ENCODE peak calls at places on chromosomes 12 and 14, in nine cellular contexts. N is heart left ventricle, B is tibial nerve, Q is body of pancreas, Z is right lobe of liver, F is stomach, D is HCT116, P is A549, O is transverse colon. V is an unnamed sample. For H3K4me1, the result is how much of the 10 kb centered on the place peaks cover.

GRCh38 chr12:109702126-109702841 is 11.3 kb upstream of the FAM222A start:
- DNase-seq in F (no peak), Z (no peak), O (no peak), B (no peak), P (no peak), D (no peak), N (no peak), Q (no peak), V (no peak)

GRCh38 chr12:72296389-72296788 is 24.2 kb downstream of the TRHDE start:
- DNase-seq in Z (no peak), Q (no peak), B (no peak), O (no peak), F (no peak), P (peak), N (no peak), D (peak), V (no peak)

GRCh38 chr14:104264495-104265265 is 126.3 kb downstream of the KIF26A start:
- DNase-seq in O (no peak), Q (peak), Z (peak), P (no peak), N (no peak), B (no peak), F (peak), D (no peak), V (no peak)

GRCh38 chr14:104107611-104108569 is 22.4 kb downstream of the ASPG start:
- DNase-seq in B (no peak), N (peak), Q (peak), F (peak), O (peak), D (no peak), Z (peak), P (no peak), V (peak)

GRCh38 chr14:56189306-56189705 is 71.1 kb downstream of the PELI2 start:
- DNase-seq in F (no peak), Z (no peak), N (no peak), O (no peak), D (no peak), Q (peak), B (no peak), P (peak), V (no peak)

GRCh38 chr14:50270932-50271331 is 39.6 kb upstream of the SOS2 start:
- DNase-seq in D (no peak), N (no peak), F (no peak), Q (no peak), O (no peak), B (no peak), P (no peak), Z (no peak), V (no peak)

GRCh38 chr12:57965766-57966165 is 24.4 kb downstream of the ATP23 start:
- DNase-seq in D (no peak), N (no peak), O (no peak), P (peak), B (no peak), F (no peak), Q (no peak), Z (no peak), V (no peak)

GRCh38 chr14:94312481-94313246 is 10.5 kb downstream of the SERPINA6 start:
- DNase-seq in F (no peak), P (no peak), Z (no peak), O (no peak), B (no peak), N (no peak), Q (no peak), D (no peak), V (no peak)

GRCh38 chr12:43285248-43285647 is 266.8 kb downstream of the ADAMTS20 start:
- DNase-seq in Q (no peak), B (no peak), Z (no peak), O (no peak), P (no peak), D (no peak), N (no peak), F (no peak), V (no peak)

GRCh38 chr12:51009038-51009437 is 17.1 kb downstream of the SLC11A2 start:
- DNase-seq in D (no peak), O (peak), P (no peak), Z (peak), Q (no peak), B (peak), F (peak), N (peak), V (peak)

GRCh38 chr12:121333747-121334146 is 18.5 kb downstream of the ANAPC5 start:
- DNase-seq in B (no peak), O (no peak), Q (no peak), N (no peak), P (no peak), F (no peak), D (no peak), Z (no peak), V (no peak)

GRCh38 chr12:19183121-19183838 is 53.7 kb downstream of the PLEKHA5 start:
- DNase-seq in Q (no peak), Z (no peak), F (no peak), P (peak), B (no peak), N (no peak), O (no peak), D (no peak), V (no peak)

GRCh38 chr12:109464642-109465351 is 12.3 kb downstream of the KCTD10 start:
- DNase-seq in Q (no peak), F (no peak), P (no peak), D (no peak), Z (no peak), O (no peak), B (no peak), N (no peak), V (no peak)

GRCh38 chr12:9049520-9050133 is 60.3 kb downstream of the KLRG1 start:
- DNase-seq in O (no peak), P (peak), F (no peak), Z (no peak), Q (no peak), D (peak), B (no peak), N (no peak), V (no peak)

GRCh38 chr12:53062977-53063707 is 13.3 kb downstream of the TNS2 start:
- DNase-seq in B (peak), N (no peak), F (no peak), Q (no peak), O (no peak), D (no peak), P (no peak), Z (no peak), V (no peak)

GRCh38 chr14:59890676-59891075 is 20.1 kb upstream of the RTN1 start:
- DNase-seq in O (no peak), N (no peak), F (no peak), D (no peak), Z (no peak), P (no peak), B (no peak), Q (no peak), V (peak)

GRCh38 chr14:52033131-52033642 is 35.7 kb downstream of the NID2 start:
- DNase-seq in B (no peak), P (no peak), D (no peak), O (no peak), Z (no peak), N (no peak), Q (peak), F (no peak), V (no peak)

GRCh38 chr12:131449027-131449426 is 261.9 kb upstream of the SFSWAP start:
- DNase-seq in P (no peak), N (no peak), B (no peak), Q (no peak), F (no peak), O (no peak), Z (no peak), D (no peak), V (no peak)

GRCh38 chr14:23538785-23539184 is 12.8 kb downstream of the ZFHX2 start:
- DNase-seq in Q (no peak), Z (no peak), N (no peak), B (no peak), P (no peak), O (no peak), F (no peak), D (no peak), V (no peak)

GRCh38 chr12:109131522-109132050 is 15.2 kb downstream of the ACACB start:
- DNase-seq in B (no peak), O (peak), F (no peak), Q (peak), D (no peak), P (no peak), Z (peak), N (peak), V (peak)

GRCh38 chr14:93375673-93376156 is 28.7 kb downstream of the COX8C start:
- DNase-seq in Z (no peak), Q (no peak), P (no peak), F (no peak), N (no peak), B (no peak), D (no peak), O (peak), V (no peak)

GRCh38 chr14:51525705-51526104 is 126.0 kb upstream of the FRMD6 start:
- DNase-seq in N (no peak), O (no peak), P (no peak), F (no peak), B (no peak), Q (no peak), Z (no peak), D (no peak), V (no peak)

GRCh38 chr12:115661103-115661502 is 616.4 kb downstream of the MED13L start:
- DNase-seq in N (no peak), B (no peak), Z (no peak), P (no peak), D (no peak), O (no peak), F (peak), Q (no peak), V (peak)

GRCh38 chr14:74706101-74706500 is 6.8 kb downstream of the AREL1 start:
- DNase-seq in B (no peak), O (no peak), Z (no peak), D (no peak), F (no peak), Q (no peak), N (no peak), P (no peak), V (peak)

GRCh38 chr14:76919811-76920571 is 93.8 kb downstream of the LRRC74A start:
- DNase-seq in O (peak), Q (peak), N (peak), D (no peak), F (peak), B (no peak), Z (peak), P (peak), V (peak)

GRCh38 chr12:109542876-109543275 is 30.4 kb downstream of the MMAB start:
- DNase-seq in N (no peak), O (no peak), F (no peak), D (no peak), Z (no peak), Q (no peak), P (no peak), B (no peak), V (no peak)

GRCh38 chr12:82797480-82797879 is 110.8 kb downstream of the TMTC2 start:
- DNase-seq in O (no peak), B (no peak), Q (no peak), N (no peak), F (no peak), P (no peak), D (no peak), Z (no peak), V (no peak)

GRCh38 chr12:54371328-54372112 is 7.2 kb upstream of the GPR84 start:
- DNase-seq in N (peak), Q (peak), P (no peak), Z (no peak), D (no peak), B (peak), F (no peak), O (no peak), V (peak)

GRCh38 chr12:129304532-129304931 is 451.3 kb downstream of the GLT1D1 start:
- DNase-seq in N (no peak), O (no peak), D (no peak), B (no peak), P (no peak), Q (no peak), F (no peak), Z (no peak), V (peak)

GRCh38 chr14:61260939-61261776 is 20.0 kb downstream of the TMEM30B start:
- DNase-seq in O (no peak), D (peak), Z (peak), P (peak), Q (peak), B (no peak), N (no peak), F (no peak), V (no peak)

GRCh38 chr12:124174406-124174805 is 120.5 kb upstream of the RFLNA start:
- DNase-seq in P (no peak), D (no peak), Z (no peak), B (peak), Q (no peak), N (no peak), O (no peak), F (no peak), V (no peak)

GRCh38 chr12:93502802-93503623 is 35.7 kb downstream of the MRPL42 start:
- DNase-seq in D (peak), O (peak), Q (peak), F (peak), Z (no peak), P (peak), B (no peak), N (no peak), V (peak)

GRCh38 chr14:33457617-33458016 is 493.3 kb downstream of the EGLN3 start:
- DNase-seq in F (no peak), P (no peak), O (no peak), N (no peak), B (no peak), Z (no peak), Q (no peak), D (no peak), V (no peak)

GRCh38 chr12:105083041-105083440 is 1.2 kb downstream of the ALDH1L2 start:
- DNase-seq in Z (no peak), D (no peak), Q (peak), P (no peak), N (no peak), F (no peak), O (no peak), B (no peak), V (no peak)

GRCh38 chr12:1501001-1501400 is 93.4 kb downstream of the FBXL14 start:
- DNase-seq in Z (no peak), Q (no peak), P (no peak), F (no peak), O (no peak), D (no peak), N (no peak), B (no peak), V (no peak)

GRCh38 chr12:1503281-1503711 is 91.1 kb downstream of the FBXL14 start:
- DNase-seq in Q (no peak), P (no peak), B (no peak), O (no peak), F (no peak), D (no peak), Z (no peak), N (no peak), V (no peak)

GRCh38 chr12:1501695-1502440 is 92.5 kb downstream of the FBXL14 start:
- DNase-seq in Q (no peak), N (no peak), O (no peak), F (no peak), B (no peak), Z (no peak), P (no peak), D (no peak), V (no peak)

GRCh38 chr12:1502856-1503255 is 91.5 kb downstream of the FBXL14 start:
- DNase-seq in O (no peak), B (no peak), P (no peak), D (no peak), N (no peak), Q (no peak), F (no peak), Z (no peak), V (peak)

GRCh38 chr12:1502441-1502785 is 92.0 kb downstream of the FBXL14 start:
- DNase-seq in B (no peak), Z (no peak), D (no peak), O (no peak), P (no peak), F (no peak), Q (no peak), N (no peak), V (no peak)
- H3K4me1 ChIP-seq in B (under half), Z (under half), D (under half), O (under half), P (under half), F (under half), Q (under half), N (under half), V (under half)

DNA sequence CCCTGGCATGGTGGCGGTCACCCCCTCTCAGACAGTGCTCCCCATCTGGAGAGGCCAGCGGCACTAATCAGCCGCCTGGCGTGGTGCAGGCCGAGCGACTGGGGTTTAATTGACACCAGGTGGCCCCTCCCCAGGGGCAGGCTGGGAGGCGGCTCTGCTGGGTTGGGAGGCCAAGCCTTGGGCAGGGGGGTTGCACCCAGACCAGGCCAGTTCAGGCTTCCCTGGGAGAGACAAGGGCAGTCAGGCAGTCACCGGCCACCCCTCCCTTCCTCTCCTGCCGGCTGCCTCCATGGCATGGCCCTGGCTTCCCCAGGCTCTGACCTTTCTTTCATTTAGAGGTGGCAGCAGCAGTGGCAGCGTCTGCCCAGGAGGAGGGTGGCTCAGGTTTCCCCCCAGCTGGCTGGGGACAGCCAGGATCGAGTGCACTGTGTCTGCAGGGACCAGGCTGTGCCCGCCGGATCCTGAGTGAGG is 78.1 kb upstream of the NOS1 start:
- DNase-seq in O (no peak), P (no peak), Q (no peak), B (no peak), N (peak), F (no peak), D (no peak), Z (no peak), V (peak)
- TF ChIP-seq POLR2A in O (no peak), P (no peak), Q (no peak), B (no peak), N (no peak), F (no peak), D (no peak), Z (no peak), V (no peak)

GRCh38 chr12:21248679-21249078 is 86.0 kb downstream of the SLCO1A2 start:
- DNase-seq in F (no peak), P (peak), D (no peak), O (no peak), N (no peak), Q (no peak), Z (no peak), B (no peak), V (no peak)
- TF ChIP-seq CTCF in F (no peak), P (peak), D (peak), O (no peak), N (no peak), Q (no peak), Z (no peak), B (no peak), V (peak)

DNA sequence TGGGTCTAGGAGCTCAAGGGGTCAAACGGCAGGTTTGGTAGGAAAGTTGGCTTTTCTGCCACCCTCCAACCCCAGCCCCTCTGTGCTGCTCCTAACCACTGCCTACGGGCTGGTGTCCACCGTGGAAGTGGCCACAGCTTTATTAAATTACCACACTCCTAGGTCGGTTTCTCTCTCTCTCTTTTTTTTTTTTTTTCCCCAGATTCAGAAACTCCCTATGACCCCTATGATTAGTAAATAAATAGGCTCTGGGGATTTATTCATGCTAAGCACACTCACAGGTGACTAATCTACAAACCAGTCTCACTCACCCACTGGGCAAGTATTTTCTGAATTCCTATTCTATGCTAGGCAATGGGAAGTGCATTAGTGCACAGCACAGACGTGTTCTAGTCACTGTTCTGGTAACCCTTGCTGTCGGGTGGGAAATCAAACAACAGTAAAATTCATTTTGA is 8.7 kb upstream of the DDX47 start:
- DNase-seq in N (no peak), B (no peak), F (no peak), O (no peak), D (peak), P (peak), Z (no peak), Q (no peak), V (no peak)
- H3K4me1 ChIP-seq in N (under half), B (under half), F (under half), O (under half), D (under half), P (half or more), Z (under half), Q (under half), V (under half)

V was measured in thyroid gland.